ENCODE peak calls at places on chromosomes 7 and 10, in six cellular contexts. N is effector memory CD4-positive, alpha-beta T cell; Q is PC-3; M is upper lobe of right lung; X is neuronal stem cell; E is fibroblast of lung. I is an unnamed sample. For H3K4me1 and H3K36me3, the result is how much of the 10 kb centered on the place peaks cover.

GRCh38 chr7:41912851-41913580 is 210.1 kb upstream of the INHBA start:
- DNase-seq in E (peak), N (no peak), Q (peak), M (no peak), X (no peak), I (no peak)

GRCh38 chr10:127997241-127997640 is 90.3 kb downstream of the PTPRE start:
- DNase-seq in Q (no peak), E (no peak), X (no peak), N (no peak), M (peak), I (no peak)

GRCh38 chr7:926061-927030 is 28.1 kb downstream of the ADAP1 start:
- DNase-seq in M (peak), Q (no peak), E (no peak), X (no peak), N (no peak), I (no peak)

GRCh38 chr7:2195403-2196246 is 37.1 kb downstream of the MAD1L1 start:
- DNase-seq in N (no peak), X (no peak), M (peak), E (no peak), Q (no peak), I (no peak)

GRCh38 chr10:80407836-80408197 is 534 bp upstream of the PRXL2A start:
- DNase-seq in X (no peak), N (no peak), Q (no peak), M (peak), E (peak), I (peak)

GRCh38 chr10:66277481-66277880 is 648.4 kb upstream of the LRRTM3 start:
- DNase-seq in M (no peak), Q (peak), X (no peak), E (no peak), N (no peak), I (no peak)

GRCh38 chr7:134165266-134165665 is 38.1 kb downstream of the LRGUK start:
- DNase-seq in Q (no peak), N (no peak), X (no peak), E (no peak), M (no peak), I (peak)

GRCh38 chr7:95469850-95470249 is 15.9 kb upstream of the ASB4 start:
- DNase-seq in Q (no peak), X (no peak), E (no peak), N (no peak), M (no peak), I (peak)

GRCh38 chr10:92222603-92223275 is 68.1 kb downstream of the CPEB3 start:
- DNase-seq in E (peak), N (no peak), X (no peak), Q (peak), M (no peak), I (no peak)

GRCh38 chr10:43790147-43790546 is 141.5 kb upstream of the ZNF32 start:
- DNase-seq in Q (no peak), N (no peak), M (no peak), E (no peak), X (no peak), I (no peak)

DNA sequence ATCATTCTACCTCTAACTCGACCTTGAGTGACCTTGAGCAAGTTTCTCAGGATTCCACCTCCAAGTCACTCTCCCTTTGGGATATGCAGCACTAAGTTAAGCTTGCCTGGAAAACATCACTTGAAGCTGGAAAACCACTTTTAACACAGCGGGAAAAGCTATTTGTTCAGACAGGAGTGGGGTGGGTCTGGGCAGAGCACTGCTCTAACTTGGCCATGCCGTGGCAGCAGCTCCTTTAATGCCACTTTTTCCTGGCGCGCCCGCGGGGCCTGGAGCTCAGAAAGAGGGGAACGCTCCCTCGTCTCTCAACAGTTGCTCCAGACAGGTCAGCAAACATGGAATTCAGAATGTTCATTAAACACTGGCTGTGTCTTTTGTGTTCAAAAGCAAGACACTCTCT is 35.4 kb downstream of the EGFR start:
- DNase-seq in X (no peak), E (no peak), M (no peak), N (no peak), Q (no peak), I (no peak)
- H3K4me1 ChIP-seq in X (under half), E (under half), M (under half), N (under half), Q (half or more), I (under half)

GRCh38 chr7:143383642-143383957 is 2.5 kb downstream of the ZYX start:
- DNase-seq in X (no peak), M (no peak), E (no peak), Q (no peak), N (no peak), I (no peak)
- H3K4me3 ChIP-seq in X (no peak), M (peak), E (peak), Q (peak), N (no peak), I (no peak)

GRCh38 chr10:61973923-61974322 is 72.4 kb downstream of the ARID5B start:
- DNase-seq in X (no peak), M (no peak), Q (no peak), N (no peak), E (no peak), I (no peak)
- H3K36me3 ChIP-seq in X (under half), M (under half), Q (under half), N (under half), E (under half), I (under half)

GRCh38 chr7:88309845-88310244 is 3.2 kb upstream of the STEAP4 start:
- DNase-seq in N (no peak), Q (peak), E (no peak), X (no peak), M (no peak), I (no peak)

GRCh38 chr7:88314092-88314491 is 7.4 kb upstream of the STEAP4 start:
- DNase-seq in Q (no peak), N (no peak), E (no peak), X (no peak), M (no peak), I (no peak)

GRCh38 chr7:88311675-88312036 is 5.0 kb upstream of the STEAP4 start:
- DNase-seq in X (no peak), E (peak), M (no peak), N (no peak), Q (no peak), I (no peak)

GRCh38 chr7:88310950-88311674 is 4.4 kb upstream of the STEAP4 start:
- DNase-seq in E (no peak), X (no peak), Q (no peak), M (no peak), N (no peak), I (no peak)

DNA sequence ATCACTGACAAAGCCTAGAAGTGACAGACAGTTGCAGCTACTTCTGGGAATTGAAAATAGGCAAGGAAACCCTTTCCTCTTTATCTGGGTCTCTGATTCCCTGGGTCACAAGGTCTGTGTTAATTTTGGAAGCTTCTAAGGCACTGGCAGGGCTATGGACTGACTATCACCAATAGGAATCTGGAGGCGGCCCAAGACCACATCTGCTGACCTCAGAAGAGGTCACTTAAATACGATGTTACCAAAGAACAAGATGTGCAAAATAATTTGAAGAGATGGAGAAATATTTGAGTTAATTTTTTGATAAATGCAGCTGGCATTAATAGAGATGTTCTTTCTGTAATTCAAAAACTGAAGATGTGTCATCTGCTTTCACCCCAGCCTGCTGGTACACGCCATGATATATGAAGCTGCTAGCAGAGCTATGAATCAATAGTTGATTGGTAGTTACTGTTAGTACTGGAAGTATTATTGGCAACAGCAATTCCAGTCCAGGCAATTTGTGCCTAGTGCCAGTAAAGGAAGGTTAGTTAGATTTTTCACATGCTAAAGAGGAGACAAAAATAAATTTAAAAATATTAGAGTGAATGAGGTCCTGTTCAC is 5.5 kb upstream of the STEAP4 start:
- DNase-seq in X (no peak), M (no peak), Q (no peak), E (peak), N (no peak), I (no peak)
- H3K4me1 ChIP-seq in X (under half), M (under half), Q (under half), E (under half), N (under half), I (under half)

GRCh38 chr10:129594811-129595210 is 127.8 kb downstream of the MGMT start:
- DNase-seq in Q (no peak), X (no peak), N (no peak), E (no peak), M (no peak), I (no peak)

GRCh38 chr10:129583831-129584230 is 116.8 kb downstream of the MGMT start:
- DNase-seq in E (no peak), X (no peak), Q (no peak), M (no peak), N (no peak), I (no peak)

GRCh38 chr10:129586897-129587443 is 119.9 kb downstream of the MGMT start:
- DNase-seq in E (no peak), X (no peak), Q (peak), N (no peak), M (no peak), I (no peak)

GRCh38 chr10:129593953-129594352 is 126.9 kb downstream of the MGMT start:
- DNase-seq in M (no peak), E (no peak), X (no peak), Q (no peak), N (no peak), I (no peak)

DNA sequence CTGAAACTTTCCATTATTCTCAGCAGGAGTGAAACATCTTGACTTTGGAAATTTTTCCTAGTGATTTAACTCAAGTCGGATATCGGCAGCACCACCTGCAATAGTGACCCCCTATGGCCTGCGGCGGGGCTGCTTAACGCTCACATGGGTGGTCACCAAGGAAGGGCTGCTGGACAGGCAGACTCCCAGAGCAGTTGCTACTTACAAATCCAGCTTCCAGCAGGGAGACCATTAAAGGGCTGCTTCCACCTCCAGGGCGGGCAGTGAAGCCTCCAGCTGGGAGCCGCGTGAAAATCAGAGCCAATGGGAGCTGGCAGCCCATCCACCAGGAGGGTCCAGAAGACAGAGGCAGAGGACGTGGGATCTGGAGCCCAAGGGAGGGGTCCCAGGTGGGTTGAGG is 122.5 kb downstream of the MGMT start:
- DNase-seq in X (no peak), E (no peak), N (no peak), Q (no peak), M (no peak), I (no peak)
- H3K4me3 ChIP-seq in X (no peak), E (no peak), N (no peak), Q (no peak), M (no peak), I (no peak)

GRCh38 chr7:6166443-6166871 is 106.0 kb downstream of the CYTH3 start:
- DNase-seq in M (no peak), N (no peak), Q (no peak), X (no peak), E (no peak), I (peak)

GRCh38 chr7:6165521-6166325 is 106.7 kb downstream of the CYTH3 start:
- DNase-seq in X (no peak), M (peak), Q (no peak), E (no peak), N (no peak), I (no peak)

GRCh38 chr7:6164010-6164409 is 108.4 kb downstream of the CYTH3 start:
- DNase-seq in X (no peak), M (no peak), E (no peak), Q (no peak), N (no peak), I (no peak)

GRCh38 chr7:6164491-6164890 is 107.9 kb downstream of the CYTH3 start:
- DNase-seq in X (no peak), M (peak), E (no peak), N (no peak), Q (no peak), I (no peak)

GRCh38 chr7:6165075-6165474 is 107.3 kb downstream of the CYTH3 start:
- DNase-seq in Q (no peak), X (no peak), N (no peak), E (no peak), M (peak), I (no peak)
- H3K36me3 ChIP-seq in Q (under half), X (half or more), N (under half), E (under half), M (under half), I (under half)

GRCh38 chr10:124068929-124069328 is 24.5 kb downstream of the CHST15 start:
- DNase-seq in Q (no peak), E (no peak), X (no peak), N (no peak), M (no peak), I (no peak)
- H3K4me1 ChIP-seq in Q (under half), E (under half), X (under half), N (under half), M (under half), I (under half)

GRCh38 chr10:68954904-68955303 is 1.1 kb upstream of the DDX21 start:
- DNase-seq in Q (no peak), X (no peak), E (no peak), N (no peak), M (no peak), I (no peak)
- H3K4me3 ChIP-seq in Q (peak), X (no peak), E (peak), N (no peak), M (no peak), I (peak)

GRCh38 chr10:73233883-73234282 is 13.2 kb downstream of the DNAJC9 start:
- DNase-seq in E (no peak), M (no peak), Q (no peak), X (no peak), N (no peak), I (no peak)

GRCh38 chr10:73244866-73245477 is 2.1 kb downstream of the DNAJC9 start:
- DNase-seq in X (no peak), Q (no peak), M (no peak), E (no peak), N (no peak), I (no peak)

GRCh38 chr10:73239908-73240307 is 7.1 kb downstream of the DNAJC9 start:
- DNase-seq in E (no peak), X (no peak), N (no peak), Q (no peak), M (no peak), I (no peak)

GRCh38 chr10:73234695-73235094 is 12.4 kb downstream of the DNAJC9 start:
- DNase-seq in N (no peak), X (no peak), M (no peak), Q (no peak), E (no peak), I (no peak)

GRCh38 chr10:73238990-73239566 is 8.0 kb downstream of the DNAJC9 start:
- DNase-seq in M (no peak), E (no peak), X (no peak), Q (no peak), N (no peak), I (no peak)
- H3K36me3 ChIP-seq in M (half or more), E (under half), X (half or more), Q (half or more), N (under half), I (half or more)